ENCODE peak calls at places on chromosomes 4 and X, in eight cellular contexts. Y is stomach, G is dermis microvascular lymphatic vessel endothelial cell, U is NCI-H748 treated with DMSO at 0.1 percent for 48 hours, F is IMR-90, D is Right ventricle myocardium inferior, B is germinal center, A is uterus. E is an unnamed sample.

GRCh38 chr4:2043396-2044118 is 15.6 kb upstream of the NAT8L start:
- DNase-seq in F (no peak), G (no peak), Y (no peak), B (no peak), A (no peak), U (no peak), D (no peak), E (no peak)

GRCh38 chr4:121706595-121707021 is 9.8 kb upstream of the ANXA5 start:
- DNase-seq in D (no peak), F (peak), A (no peak), Y (no peak), G (no peak), U (no peak), B (no peak), E (no peak)

GRCh38 chr4:145289403-145290076 is 109.2 kb upstream of the OTUD4 start:
- DNase-seq in G (no peak), D (no peak), A (no peak), B (no peak), U (no peak), Y (no peak), F (peak), E (no peak)

GRCh38 chr4:6987566-6987920 is 55.6 kb upstream of the TADA2B start:
- DNase-seq in G (no peak), D (no peak), F (peak), Y (no peak), A (no peak), U (no peak), B (no peak), E (no peak)

GRCh38 chr4:1367230-1367935 is 20.4 kb downstream of the UVSSA start:
- DNase-seq in D (peak), B (no peak), F (no peak), Y (no peak), U (no peak), G (no peak), A (no peak), E (no peak)

GRCh38 chr4:101348367-101348827 is 1.1 kb upstream of the PPP3CA start:
- DNase-seq in A (no peak), F (peak), D (peak), G (no peak), U (no peak), B (no peak), Y (peak), E (no peak)

GRCh38 chr4:40190465-40190864 is 6.4 kb upstream of the RHOH start:
- DNase-seq in Y (no peak), F (no peak), D (no peak), U (no peak), B (no peak), G (no peak), A (no peak), E (no peak)

GRCh38 chr4:70531981-70532380 is 13.6 kb downstream of the AMTN start:
- DNase-seq in F (no peak), A (no peak), G (no peak), U (no peak), D (no peak), Y (no peak), B (peak), E (no peak)

GRCh38 chrX:10447577-10448214 is 172.7 kb downstream of the MID1 start:
- DNase-seq in B (no peak), G (no peak), D (no peak), Y (no peak), U (no peak), A (no peak), F (peak), E (no peak)

GRCh38 chr4:59698041-59698440 is 1502.1 kb upstream of the ADGRL3 start:
- DNase-seq in F (no peak), Y (no peak), D (no peak), U (no peak), B (no peak), A (no peak), G (no peak), E (no peak)

GRCh38 chr4:151820004-151820403 is 59.2 kb upstream of the GATB start:
- DNase-seq in B (no peak), D (no peak), Y (no peak), G (no peak), A (no peak), U (no peak), F (no peak), E (no peak)

GRCh38 chrX:122770581-122770980 is 413.5 kb upstream of the GRIA3 start:
- DNase-seq in D (no peak), Y (no peak), G (no peak), U (peak), A (no peak), F (no peak), B (no peak), E (no peak)

GRCh38 chr4:158799856-158800255 is 31.0 kb downstream of the FNIP2 start:
- DNase-seq in A (no peak), G (no peak), Y (no peak), U (no peak), F (no peak), D (no peak), B (no peak), E (no peak)

GRCh38 chr4:110635155-110635479 is 12.2 kb upstream of the PITX2 start:
- DNase-seq in A (no peak), F (no peak), U (no peak), B (no peak), Y (no peak), D (no peak), G (no peak), E (no peak)

GRCh38 chr4:120683902-120684540 is 238.5 kb downstream of the PRDM5 start:
- DNase-seq in A (no peak), U (no peak), G (no peak), F (no peak), B (no peak), D (no peak), Y (no peak), E (no peak)

GRCh38 chr4:139144161-139144859 is 32.7 kb downstream of the ELF2 start:
- DNase-seq in D (peak), B (no peak), F (peak), U (no peak), A (peak), G (no peak), Y (peak), E (peak)

GRCh38 chr4:141826260-141826659 is 189.9 kb downstream of the IL15 start:
- DNase-seq in F (peak), B (no peak), D (no peak), A (no peak), G (no peak), Y (no peak), U (no peak), E (no peak)

GRCh38 chr4:124018383-124019317 is 622.1 kb downstream of the SPRY1 start:
- DNase-seq in D (peak), G (peak), U (no peak), A (peak), B (no peak), F (peak), Y (no peak), E (peak)

GRCh38 chrX:42714981-42715688 is 62.8 kb downstream of the PPP1R2C start:
- DNase-seq in B (peak), D (no peak), F (no peak), U (no peak), G (no peak), A (no peak), Y (peak), E (peak)

GRCh38 chr4:131091896-131092295 is 1995.9 kb downstream of the C4orf33 start:
- DNase-seq in G (no peak), B (no peak), F (peak), U (peak), A (no peak), Y (no peak), D (no peak), E (no peak)

GRCh38 chrX:42241421-42241820 is 318.1 kb upstream of the CASK start:
- DNase-seq in B (no peak), U (no peak), D (no peak), A (no peak), G (no peak), F (no peak), Y (no peak), E (no peak)

GRCh38 chr4:155995069-155995468 is 41.4 kb upstream of the CTSO start:
- DNase-seq in F (no peak), G (no peak), U (no peak), A (no peak), D (no peak), Y (no peak), B (no peak), E (no peak)

GRCh38 chr4:91233164-91233563 is 1070.6 kb upstream of the GRID2 start:
- DNase-seq in A (no peak), Y (no peak), G (no peak), U (no peak), F (no peak), D (no peak), B (no peak), E (no peak)

GRCh38 chr4:171334549-171334948 is 478.7 kb upstream of the GALNTL6 start:
- DNase-seq in F (no peak), A (no peak), Y (no peak), G (no peak), B (no peak), D (no peak), U (no peak), E (no peak)